ENCODE peak calls at places on chromosomes 4 and X, in ten cellular contexts. C, K, U, F, S, Y, J, E, W and I are unnamed samples.

GRCh38 chr4:7559741-7560376 is 125.1 kb upstream of the PSAPL1 start:
- DNase-seq in U (no peak), S (no peak), F (no peak), Y (no peak), W (no peak), K (no peak), J (no peak), C (no peak), E (no peak), I (no peak)

GRCh38 chr4:119728692-119729593 is 100.3 kb upstream of the PDE5A start:
- DNase-seq in U (no peak), E (no peak), J (no peak), K (peak; percentile 94), Y (no peak), S (peak; percentile 89), F (no peak), W (peak; percentile 78), C (peak; percentile 81), I (peak; percentile 67)

GRCh38 chr4:71162386-71162785 is 168.9 kb downstream of the DCK start:
- DNase-seq in F (no peak), U (no peak), E (no peak), W (no peak), Y (no peak), K (no peak), J (no peak), C (no peak), S (no peak), I (no peak)

GRCh38 chrX:11188664-11189063 is 77.5 kb downstream of the HCCS start:
- DNase-seq in W (peak; percentile 5), C (peak; percentile 1), K (no peak), S (peak; percentile 85), E (no peak), U (no peak), Y (no peak), F (no peak), J (no peak), I (no peak)

GRCh38 chrX:30713061-30713525 is 59.9 kb downstream of the GK start:
- DNase-seq in U (no peak), F (peak; percentile 26), S (peak; percentile 70), C (peak; percentile 78), E (peak; percentile 16), Y (no peak), K (no peak), W (peak; percentile 81), J (peak; percentile 23), I (peak; percentile 6)

GRCh38 chr4:176791591-176792347 is 953 bp downstream of the VEGFC start:
- DNase-seq in K (no peak), C (peak; percentile 64), Y (no peak), W (peak; percentile 75), F (no peak), J (no peak), E (no peak), S (peak; percentile 38), U (no peak), I (peak; percentile 52)

GRCh38 chr4:151105454-151106032 is 6.1 kb downstream of the RPS3A start:
- DNase-seq in U (no peak), C (no peak), S (no peak), K (no peak), E (no peak), W (no peak), F (no peak), J (no peak), Y (no peak), I (no peak)

GRCh38 chrX:134931550-134931949 is 59.2 kb upstream of the SMIM10 start:
- DNase-seq in K (no peak), W (no peak), U (no peak), F (no peak), J (no peak), C (no peak), S (peak; percentile 45), E (no peak), Y (no peak), I (no peak)

GRCh38 chr4:73021634-73022033 is 47.9 kb downstream of the COX18 start:
- DNase-seq in E (no peak), C (peak; percentile 73), K (peak; percentile 42), S (peak; percentile 80), W (peak; percentile 23), Y (no peak), J (no peak), F (peak; percentile 52), U (peak; percentile 22), I (peak; percentile 18)

GRCh38 chr4:156594619-156595018 is 377.0 kb downstream of the PDGFC start:
- DNase-seq in Y (no peak), K (no peak), F (no peak), S (peak; percentile 9), W (no peak), J (peak; percentile 20), E (no peak), C (peak; percentile 12), U (no peak), I (no peak)

GRCh38 chrX:17654116-17654515 is 83.2 kb upstream of the SCML1 start:
- DNase-seq in Y (no peak), J (no peak), E (no peak), S (no peak), W (no peak), U (no peak), C (no peak), F (no peak), K (no peak), I (no peak)

GRCh38 chr4:138869631-138870030 is 145.9 kb upstream of the NOCT start:
- DNase-seq in F (no peak), S (no peak), K (no peak), U (no peak), E (no peak), C (no peak), Y (no peak), J (no peak), W (no peak), I (no peak)

GRCh38 chr4:158760866-158761265 is 8.0 kb upstream of the FNIP2 start:
- DNase-seq in S (no peak), J (no peak), C (peak; percentile 32), F (no peak), U (no peak), E (no peak), K (no peak), W (no peak), Y (no peak), I (no peak)

GRCh38 chr4:184588893-184589292 is 60.4 kb downstream of the CASP3 start:
- DNase-seq in Y (no peak), W (no peak), S (no peak), E (no peak), J (no peak), F (peak; percentile 69), U (no peak), C (peak; percentile 22), K (no peak), I (no peak)

GRCh38 chrX:27251369-27251768 is 211.8 kb downstream of the PPP4R3C start:
- DNase-seq in U (peak; percentile 0), C (no peak), J (no peak), S (no peak), W (no peak), Y (no peak), K (no peak), E (no peak), F (no peak), I (no peak)
- H3K4me3 ChIP-seq in U (no peak overlapping the region), C (no peak overlapping the region), J (no peak overlapping the region), S (no peak overlapping the region), W (no peak overlapping the region), Y (no peak overlapping the region), K (no peak overlapping the region), E (no peak overlapping the region), F (no peak overlapping the region), I (no peak overlapping the region)

DNA sequence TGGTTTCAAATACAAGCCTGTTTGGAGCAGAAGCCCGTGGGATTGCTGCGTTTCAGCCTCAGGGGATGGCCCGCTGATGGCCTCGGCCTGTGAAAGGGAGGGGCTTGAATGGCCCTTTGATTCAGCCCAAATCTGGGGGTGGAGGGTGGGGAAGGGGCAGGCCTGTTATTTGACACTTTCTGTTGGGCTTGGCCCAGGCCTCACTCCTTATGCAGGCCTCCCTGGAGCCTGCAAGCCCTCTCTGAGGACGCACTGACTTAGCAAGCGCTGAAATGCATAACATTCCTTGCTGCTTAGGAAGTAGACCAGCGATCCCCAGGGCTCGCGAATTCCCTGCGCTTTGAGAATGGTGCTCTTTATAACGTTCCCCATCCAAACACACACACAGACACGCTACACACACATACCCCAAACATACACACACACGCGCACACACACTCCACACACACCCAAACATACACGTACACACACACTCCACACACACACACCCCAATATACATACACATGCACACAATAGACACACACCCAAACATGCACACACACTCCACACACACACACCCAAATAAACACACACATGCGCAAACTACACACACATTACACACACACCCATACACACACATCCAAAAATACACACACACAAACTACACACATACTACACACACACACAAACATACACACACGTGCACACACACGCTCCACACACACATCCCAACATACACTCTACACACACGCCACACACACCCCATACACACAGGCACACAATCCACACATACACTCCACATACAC is 29.6 kb downstream of the TLR10 start:
- DNase-seq in K (peak; percentile 89), C (peak; percentile 99), E (peak; percentile 99), U (peak; percentile 84), J (peak; percentile 89), Y (peak; percentile 88), W (peak; percentile 99), F (peak; percentile 99), S (no peak), I (peak; percentile 81)
- H3K4me3 ChIP-seq in K (no peak overlapping the region), C (peak overlapping the region; percentile 22), E (peak overlapping the region; percentile 2), U (no peak overlapping the region), J (peak overlapping the region; percentile 17), Y (no peak overlapping the region), W (peak overlapping the region; percentile 25), F (peak overlapping the region; percentile 2), S (no peak overlapping the region), I (no peak overlapping the region)

DNA sequence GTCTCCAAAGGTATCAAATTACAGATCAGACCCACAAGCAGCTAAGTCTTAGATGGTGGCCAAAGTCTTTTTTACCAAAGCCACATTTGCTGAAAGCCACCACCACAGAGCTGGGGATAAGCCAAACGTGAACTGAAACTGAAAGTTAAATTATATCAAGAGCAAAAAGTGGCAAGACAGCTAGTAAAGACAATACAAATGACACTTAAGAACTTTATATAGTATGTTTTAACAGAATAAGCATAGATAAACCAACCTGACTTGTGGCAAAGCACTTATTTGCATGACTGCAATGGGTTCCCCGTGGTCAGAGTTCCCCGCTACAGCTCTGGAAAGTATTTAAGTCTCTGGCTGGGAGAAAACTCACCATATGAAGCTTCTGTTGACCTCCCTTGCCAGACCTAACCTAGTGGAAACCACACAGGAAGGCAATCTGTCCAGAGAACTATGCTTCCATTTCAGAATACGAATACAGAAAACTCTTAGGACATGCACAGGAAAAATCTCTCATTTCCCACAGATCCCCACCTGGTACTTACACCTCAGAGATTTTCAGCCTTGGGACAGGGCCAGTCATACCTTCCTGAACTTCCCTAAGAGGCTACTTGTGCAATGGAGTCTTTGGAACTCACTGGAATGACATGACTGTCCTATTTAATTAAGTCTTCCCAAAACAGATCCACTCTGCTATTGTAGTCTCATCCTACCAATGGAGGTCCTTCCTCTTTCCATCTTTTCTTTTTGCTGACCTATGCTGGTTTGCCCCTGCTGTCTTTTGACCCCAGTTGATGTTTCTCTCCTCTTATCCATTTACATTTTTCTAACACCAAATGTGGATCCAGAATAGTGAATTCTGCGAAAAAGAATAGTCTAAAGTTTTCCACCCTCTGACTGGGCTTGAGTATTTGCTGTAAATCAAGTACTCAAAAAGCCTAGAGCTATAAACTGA is 225.1 kb downstream of the NR3C2 start:
- DNase-seq in Y (no peak), S (no peak), C (peak; percentile 7), F (peak; percentile 51), U (no peak), K (no peak), J (no peak), E (no peak), W (peak; percentile 3), I (no peak)
- H3K4me3 ChIP-seq in Y (peak overlapping the region; percentile 26), S (no peak overlapping the region), C (no peak overlapping the region), F (peak overlapping the region; percentile 13), U (no peak overlapping the region), K (no peak overlapping the region), J (no peak overlapping the region), E (no peak overlapping the region), W (peak overlapping the region; percentile 23), I (no peak overlapping the region)

GRCh38 chrX:133214316-133214715 is 3.8 kb downstream of the TFDP3 start:
- DNase-seq in C (no peak), Y (no peak), S (no peak), F (no peak), J (no peak), W (no peak), E (no peak), U (no peak), K (no peak), I (no peak)
- H3K4me3 ChIP-seq in C (no peak overlapping the region), Y (no peak overlapping the region), S (no peak overlapping the region), F (no peak overlapping the region), J (no peak overlapping the region), W (no peak overlapping the region), E (no peak overlapping the region), U (no peak overlapping the region), K (no peak overlapping the region), I (no peak overlapping the region)